ENCODE peak calls at places on chromosomes 1 and 21, in seven cellular contexts. Y is endothelial cell of umbilical vein, A is sigmoid colon, X is Peyer's patch, T is NB4, K is tibial nerve, N is suprapubic skin. H is an unnamed sample.

GRCh38 chr1:147892731-147893214 is 9.8 kb upstream of the GJA8 start:
- DNase-seq in N (no peak), A (no peak), T (peak), K (no peak), X (peak), Y (peak), H (no peak)

GRCh38 chr1:52723260-52723659 is 3.0 kb upstream of the ZYG11B start:
- DNase-seq in T (no peak), A (no peak), X (no peak), Y (no peak), K (no peak), N (no peak), H (no peak)

GRCh38 chr1:228283043-228283371 is 75.2 kb downstream of the OBSCN start:
- DNase-seq in A (peak), T (no peak), K (no peak), X (peak), Y (no peak), N (peak), H (no peak)

GRCh38 chr1:44776749-44777068 is 1.4 kb downstream of the RPS8 start:
- DNase-seq in X (no peak), N (no peak), K (no peak), A (no peak), Y (no peak), T (no peak), H (no peak)

GRCh38 chr1:236947794-236948193 is 56.4 kb downstream of the MT1HL1 start:
- DNase-seq in Y (no peak), A (no peak), N (no peak), T (no peak), X (no peak), K (no peak), H (peak)

GRCh38 chr1:246769306-246769705 is 45.1 kb downstream of the SCCPDH start:
- DNase-seq in N (peak), Y (no peak), A (peak), X (no peak), T (no peak), K (no peak), H (peak)

GRCh38 chr21:35095859-35096291 is 46.8 kb upstream of the RUNX1 start:
- DNase-seq in A (no peak), T (no peak), X (no peak), N (no peak), Y (no peak), K (no peak), H (no peak)

GRCh38 chr1:53945433-53946251 is at the start of gene IFT25:
- DNase-seq in X (peak), N (peak), K (peak), A (peak), Y (peak), T (peak), H (peak)

GRCh38 chr1:224380003-224380402 is 23.3 kb downstream of the CNIH4 start:
- DNase-seq in X (peak), A (no peak), N (no peak), Y (no peak), T (peak), K (no peak), H (no peak)

GRCh38 chr1:2270260-2271100 is 42.4 kb downstream of the SKI start:
- DNase-seq in A (peak), X (no peak), N (no peak), K (no peak), T (no peak), Y (no peak), H (no peak)

GRCh38 chr21:39911792-39912191 is 44.6 kb downstream of the PCP4 start:
- DNase-seq in K (no peak), T (no peak), A (no peak), X (no peak), N (no peak), Y (no peak), H (peak)

GRCh38 chr21:38956791-38957571 is 151.3 kb downstream of the ETS2 start:
- DNase-seq in K (no peak), A (no peak), T (peak), N (no peak), Y (peak), X (no peak), H (no peak)

GRCh38 chr1:219220945-219221344 is 47.3 kb downstream of the LYPLAL1 start:
- DNase-seq in A (no peak), X (no peak), N (no peak), K (no peak), Y (no peak), T (peak), H (no peak)

GRCh38 chr1:56975446-56975845 is 9.6 kb upstream of the C8B start:
- DNase-seq in Y (no peak), K (no peak), A (no peak), X (no peak), N (no peak), T (no peak), H (no peak)

GRCh38 chr1:225762444-225762843 is 15.2 kb upstream of the SRP9 start:
- DNase-seq in N (peak), Y (no peak), X (peak), T (no peak), A (no peak), K (no peak), H (no peak)

GRCh38 chr1:211656728-211657127 is 18.7 kb downstream of the NEK2 start:
- DNase-seq in A (no peak), X (no peak), K (no peak), N (no peak), T (no peak), Y (no peak), H (peak)

GRCh38 chr1:10779201-10779600 is 17.2 kb downstream of the CASZ1 start:
- DNase-seq in N (no peak), A (no peak), X (peak), T (peak), Y (no peak), K (no peak), H (no peak)

GRCh38 chr1:237074371-237075117 is 32.6 kb downstream of the RYR2 start:
- DNase-seq in X (no peak), T (no peak), A (no peak), N (no peak), Y (no peak), K (no peak), H (no peak)

GRCh38 chr1:182615468-182616129 is 11.4 kb upstream of the RGS16 start:
- DNase-seq in X (peak), Y (peak), A (peak), N (peak), T (peak), K (no peak), H (no peak)

GRCh38 chr1:22555386-22555656 is 8.0 kb upstream of the EPHA8 start:
- DNase-seq in A (no peak), N (no peak), K (no peak), T (no peak), Y (no peak), X (no peak), H (no peak)

GRCh38 chr1:206674745-206675175 is 9.9 kb upstream of the MAPKAPK2 start:
- DNase-seq in Y (no peak), X (peak), N (no peak), K (no peak), T (no peak), A (peak), H (peak)

GRCh38 chr1:21573971-21574458 is 64.8 kb downstream of the ALPL start:
- DNase-seq in Y (peak), T (peak), K (no peak), N (no peak), X (peak), A (peak), H (peak)

GRCh38 chr21:32403201-32403701 is 9.3 kb upstream of the EVA1C start:
- DNase-seq in Y (peak), N (peak), K (no peak), T (peak), A (peak), X (peak), H (no peak)

GRCh38 chr21:33761104-33762036 is 119.1 kb downstream of the ITSN1 start:
- DNase-seq in T (peak), K (no peak), N (no peak), A (no peak), Y (peak), X (peak), H (peak)

GRCh38 chr1:60419023-60419422 is 345.5 kb upstream of the C1orf87 start:
- DNase-seq in N (no peak), K (no peak), X (no peak), Y (no peak), A (no peak), T (no peak), H (no peak)

GRCh38 chr1:160717284-160717683 is 5.7 kb upstream of the CD48 start:
- DNase-seq in T (no peak), X (no peak), A (no peak), N (no peak), Y (no peak), K (no peak), H (no peak)

DNA sequence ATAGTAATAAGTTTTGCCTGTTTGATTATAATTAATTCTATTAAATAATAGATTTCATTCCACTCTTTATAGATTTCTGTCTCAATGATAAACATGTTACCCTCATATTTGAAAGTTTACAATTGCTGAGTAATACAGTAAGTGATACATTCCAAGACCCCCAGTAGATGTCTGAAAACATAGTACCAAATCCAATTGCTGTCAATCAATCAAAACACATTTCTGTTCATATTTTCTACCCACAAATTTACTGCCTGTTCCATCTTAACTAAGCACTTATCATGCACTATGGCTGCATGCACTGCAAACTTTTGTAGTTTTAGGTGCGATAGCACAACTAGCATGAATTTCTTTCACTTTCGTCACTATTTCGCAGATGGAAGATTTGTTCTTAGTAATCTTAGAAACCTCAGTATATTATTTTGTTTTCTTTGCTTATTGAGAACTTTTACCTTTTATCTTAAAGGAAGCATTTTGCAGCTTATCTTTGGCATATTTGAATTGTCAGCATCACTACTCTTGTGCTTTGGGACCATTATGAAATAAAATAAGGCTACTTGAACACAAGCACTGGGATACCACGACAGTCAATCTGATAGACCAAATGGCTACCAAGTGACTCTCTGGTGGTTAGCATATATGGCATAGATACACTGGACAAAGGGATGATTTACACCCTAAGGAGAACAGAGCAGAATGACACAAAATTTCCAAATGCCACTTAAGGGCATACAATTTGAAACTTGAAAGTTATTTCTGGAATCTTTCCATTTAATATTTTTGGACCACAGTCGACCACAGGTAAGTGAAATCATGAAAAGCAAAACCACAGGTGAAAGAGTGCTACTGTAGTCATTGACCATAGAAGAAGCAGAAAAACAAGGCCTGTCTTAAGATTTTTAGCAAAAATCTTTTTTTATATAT is 67.6 kb downstream of the RGS13 start:
- DNase-seq in Y (no peak), X (no peak), T (no peak), K (no peak), N (no peak), A (no peak), H (no peak)
- TF ChIP-seq POLR2A in Y (no peak), X (no peak), T (no peak), K (no peak), N (no peak), A (no peak), H (no peak)

DNA sequence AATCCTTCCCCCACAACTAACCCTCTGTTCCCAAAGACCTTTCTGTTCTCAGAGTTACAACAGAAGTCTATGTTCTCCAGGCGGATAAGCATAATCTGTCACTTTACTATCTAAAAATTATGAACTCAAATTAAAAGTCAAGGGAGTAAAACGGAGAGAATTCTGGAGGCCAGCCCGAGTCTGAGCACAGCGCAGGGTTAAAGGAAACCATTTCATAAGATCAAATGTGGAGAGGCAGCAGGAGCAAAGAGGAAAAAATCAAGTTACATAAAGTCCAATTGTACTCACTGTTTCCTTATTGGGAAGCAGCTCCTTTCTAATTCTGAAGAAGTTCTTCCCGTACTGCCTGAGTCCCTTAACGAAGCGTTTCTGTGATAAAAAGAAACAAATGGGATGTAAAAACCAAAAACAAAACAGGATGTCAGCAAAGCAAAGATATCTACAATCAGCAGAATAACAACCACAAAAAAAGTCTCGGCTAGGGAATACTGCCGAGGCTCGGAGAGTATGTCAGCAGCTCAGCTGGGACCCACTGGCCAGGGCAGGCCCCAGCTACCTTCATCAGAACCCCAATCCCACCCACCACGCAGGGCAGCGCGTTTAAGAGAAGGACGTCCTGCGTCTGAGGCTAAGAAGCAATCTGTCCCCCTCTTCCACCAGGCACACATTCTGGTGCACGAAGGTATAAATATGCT is 104.7 kb downstream of the SLC45A1 start:
- DNase-seq in X (peak), Y (peak), K (no peak), N (no peak), A (no peak), T (no peak), H (peak)
- TF ChIP-seq POLR2A in X (no peak), Y (peak), K (peak), N (no peak), A (no peak), T (no peak), H (no peak)

GRCh38 chr1:5917591-5918274 is 74.5 kb downstream of the NPHP4 start:
- DNase-seq in N (no peak), Y (no peak), K (no peak), A (no peak), X (no peak), T (no peak), H (no peak)
- TF ChIP-seq POLR2A in N (no peak), Y (no peak), K (no peak), A (no peak), X (no peak), T (no peak), H (no peak)

GRCh38 chr1:157509546-157510232 is 42.6 kb downstream of the FCRL5 start:
- DNase-seq in Y (no peak), K (no peak), T (no peak), X (no peak), N (no peak), A (no peak), H (no peak)
- TF ChIP-seq POLR2A in Y (no peak), K (no peak), T (no peak), X (no peak), N (no peak), A (no peak), H (no peak)

DNA sequence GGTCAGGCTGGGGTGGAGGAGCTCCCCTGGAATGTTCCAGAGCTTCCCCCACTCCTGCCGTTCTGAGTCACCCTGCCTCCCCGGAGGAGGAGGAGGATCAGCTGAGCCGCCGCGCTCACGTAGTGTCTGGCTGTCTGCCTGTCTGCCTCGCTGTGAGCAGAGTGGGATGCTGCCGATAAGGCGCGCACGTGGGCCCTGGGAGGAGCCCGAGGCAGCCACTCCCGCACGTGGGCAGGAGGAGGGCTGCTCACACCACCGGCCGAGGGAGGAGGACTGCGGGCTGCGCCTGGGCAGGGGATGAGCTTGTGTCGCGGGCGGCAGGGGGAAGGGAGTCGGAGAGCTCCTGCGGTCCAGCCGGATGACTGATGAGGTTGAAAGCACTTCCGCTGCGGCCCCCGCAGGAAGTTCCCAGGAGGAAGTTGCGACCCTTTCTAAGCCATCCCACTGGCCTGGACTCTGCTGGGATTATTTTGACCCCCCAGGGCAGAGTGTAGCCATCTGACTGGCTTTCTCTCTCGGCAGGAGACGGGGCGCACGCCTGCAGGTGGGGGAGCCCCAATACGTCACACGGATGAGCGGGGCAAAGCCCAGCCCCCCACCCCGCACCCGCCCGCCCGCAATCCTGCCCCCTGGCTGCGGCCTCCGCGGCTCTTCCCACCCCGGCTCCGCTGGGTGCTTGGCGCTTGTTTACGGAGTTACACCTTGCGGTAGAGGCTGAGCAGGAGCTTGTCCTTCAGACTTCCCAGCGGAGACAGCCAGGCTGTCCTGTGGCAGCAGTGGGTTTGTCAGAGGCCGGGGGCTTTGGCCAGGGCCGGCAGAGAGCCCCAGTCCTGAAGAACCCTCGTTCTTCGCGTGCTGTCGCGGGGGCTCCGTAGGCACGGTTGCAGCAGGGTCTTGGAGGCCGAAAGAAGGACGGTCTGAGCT is 9.8 kb downstream of the PDXK start:
- DNase-seq in Y (peak), N (peak), T (peak), A (peak), K (peak), X (peak), H (peak)
- TF ChIP-seq POLR2A in Y (peak), N (no peak), T (peak), A (peak), K (peak), X (no peak), H (no peak)

GRCh38 chr1:13528320-13528719 is 14.5 kb upstream of the LRRC38 start:
- DNase-seq in A (no peak), Y (no peak), X (no peak), N (no peak), T (no peak), K (no peak), H (no peak)
- TF ChIP-seq POLR2A in A (no peak), Y (no peak), X (no peak), N (no peak), T (no peak), K (no peak), H (no peak)

DNA sequence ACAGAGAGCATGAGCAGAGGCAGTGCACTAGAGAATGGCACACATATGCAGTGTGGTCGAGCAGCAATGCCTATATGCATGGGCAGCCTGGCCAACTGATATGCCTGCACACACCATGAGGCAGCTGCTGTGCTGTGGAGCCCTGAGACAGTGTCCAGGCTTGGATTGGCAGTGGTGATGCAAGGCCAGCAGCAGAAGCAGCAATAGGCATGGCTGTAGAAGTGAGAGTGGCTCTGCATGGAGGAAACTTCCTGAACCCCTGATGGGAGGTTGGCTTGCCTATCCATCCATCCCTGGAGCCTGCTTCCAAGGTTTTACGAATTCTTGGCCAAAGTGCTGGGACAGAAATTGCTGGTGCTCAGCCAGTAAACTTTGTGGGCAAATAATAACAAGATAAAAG is 89.7 kb downstream of the DIRAS3 start:
- DNase-seq in Y (no peak), K (no peak), N (no peak), A (no peak), T (no peak), X (no peak), H (no peak)
- TF ChIP-seq POLR2A in Y (no peak), K (no peak), N (no peak), A (no peak), T (no peak), X (no peak), H (no peak)

H was measured in lower leg skin.